ENCODE peak calls at places on chromosomes 5 and 9, in eight cellular contexts. W is stimulated activated CD8-positive, alpha-beta memory T cell treated with anti-CD3 and anti-CD28 coated beads, Interleukin-12 subunit alpha, Interleukin-12 subunit beta, amount 100 ng/mL, for 1 hour; C is activated T-helper 9 cell treated with anti-CD3 and anti-CD28 coated beads, Interleukin-2, amount 50 U/mL, for 16 hours; K is GM23338; B is A172; I is NCI-H510A treated with DMSO at 0.1 percent for 48 hours; Y is cardiac septum; S is GM12892. M is an unnamed sample.

GRCh38 chr9:128607642-128608350 is 48.9 kb downstream of the DYNC2I2 start:
- DNase-seq in W (no peak), C (no peak), K (no peak), B (peak), I (no peak), Y (peak), S (no peak), M (no peak)

GRCh38 chr5:129384736-129385135 is 75.4 kb upstream of the ADAMTS19 start:
- DNase-seq in W (no peak), C (no peak), K (no peak), B (no peak), I (no peak), Y (no peak), S (no peak), M (no peak)

GRCh38 chr5:96151891-96152290 is 190.2 kb upstream of the ELL2 start:
- DNase-seq in W (no peak), C (no peak), K (no peak), B (no peak), I (no peak), Y (no peak), S (no peak), M (no peak)

GRCh38 chr9:113632776-113633590 is 169.5 kb downstream of the RGS3 start:
- DNase-seq in W (no peak), C (no peak), K (no peak), B (no peak), I (no peak), Y (no peak), S (no peak), M (no peak)

GRCh38 chr9:96218821-96219614 is 83.0 kb downstream of the HSD17B3 start:
- DNase-seq in W (no peak), C (no peak), K (peak), B (no peak), I (no peak), Y (no peak), S (no peak), M (no peak)

GRCh38 chr5:55402199-55402598 is 94.4 kb downstream of the MTREX start:
- DNase-seq in W (no peak), C (no peak), K (peak), B (no peak), I (no peak), Y (no peak), S (no peak), M (no peak)

GRCh38 chr5:141795421-141795820 is 82.8 kb downstream of the PCDH1 start:
- DNase-seq in W (no peak), C (no peak), K (no peak), B (no peak), I (no peak), Y (no peak), S (no peak), M (no peak)

GRCh38 chr9:13266172-13266571 is 13.3 kb downstream of the MPDZ start:
- DNase-seq in W (no peak), C (no peak), K (no peak), B (peak), I (no peak), Y (no peak), S (no peak), M (no peak)

GRCh38 chr5:126857472-126858410 is 80.8 kb downstream of the LMNB1 start:
- DNase-seq in W (no peak), C (no peak), K (peak), B (no peak), I (no peak), Y (no peak), S (no peak), M (no peak)

GRCh38 chr9:89687216-89687615 is 82.4 kb downstream of the GADD45G start:
- DNase-seq in W (no peak), C (no peak), K (no peak), B (no peak), I (peak), Y (no peak), S (no peak), M (no peak)

GRCh38 chr5:144484124-144484897 is 313.6 kb downstream of the KCTD16 start:
- DNase-seq in W (no peak), C (no peak), K (no peak), B (peak), I (no peak), Y (no peak), S (no peak), M (no peak)

GRCh38 chr5:39423331-39423751 is 1.4 kb downstream of the DAB2 start:
- DNase-seq in W (no peak), C (no peak), K (peak), B (peak), I (no peak), Y (no peak), S (no peak), M (no peak)

GRCh38 chr9:42852133-42852532 is 668.7 kb downstream of the SPATA31A6 start:
- DNase-seq in W (no peak), C (no peak), K (peak), B (no peak), I (no peak), Y (peak), S (no peak), M (no peak)

M was measured in GM18507.